ENCODE peak calls at places on chromosomes 12 and 14, in seven cellular contexts. L is effector memory CD4-positive, alpha-beta T cell; R is gastrocnemius medialis; K is ovary; W is thyroid gland; H is astrocyte; F is neuronal stem cell. S is an unnamed sample.

GRCh38 chr14:30547388-30548048 is 11.4 kb upstream of the G2E3 start:
- DNase-seq in H (no peak), W (no peak), F (no peak), L (no peak), R (no peak), K (no peak), S (no peak)

GRCh38 chr14:105282098-105282725 is 18.6 kb downstream of the BRF1 start:
- DNase-seq in L (no peak), W (no peak), K (no peak), R (no peak), H (no peak), F (no peak), S (no peak)

GRCh38 chr14:76955575-76956252 is 72.8 kb downstream of the IRF2BPL start:
- DNase-seq in W (peak), F (no peak), L (peak), K (no peak), R (peak), H (peak), S (no peak)

GRCh38 chr12:69388371-69388770 is 28.8 kb downstream of the YEATS4 start:
- DNase-seq in W (no peak), L (no peak), F (no peak), H (peak), K (no peak), R (no peak), S (no peak)

GRCh38 chr12:101939856-101940265 is 62.5 kb downstream of the DRAM1 start:
- DNase-seq in F (peak), L (no peak), W (peak), K (peak), H (peak), R (peak), S (peak)

GRCh38 chr14:74825008-74825407 is 50.9 kb downstream of the PROX2 start:
- DNase-seq in L (no peak), W (no peak), F (no peak), R (no peak), H (peak), K (no peak), S (no peak)

GRCh38 chr14:95222870-95223398 is 65.6 kb upstream of the DICER1 start:
- DNase-seq in L (no peak), H (peak), W (peak), K (no peak), F (no peak), R (no peak), S (no peak)

GRCh38 chr12:52741378-52742195 is 35.6 kb downstream of the KRT76 start:
- DNase-seq in H (peak), F (peak), L (no peak), W (peak), K (peak), R (no peak), S (peak)

GRCh38 chr12:51339750-51340149 is 6.7 kb downstream of the CELA1 start:
- DNase-seq in K (no peak), R (no peak), W (no peak), H (no peak), F (no peak), L (no peak), S (no peak)

GRCh38 chr14:99391671-99392070 is 89.0 kb downstream of the SETD3 start:
- DNase-seq in L (no peak), R (no peak), W (no peak), F (no peak), H (peak), K (no peak), S (no peak)

GRCh38 chr14:21467620-21468019 is 9.1 kb downstream of the RAB2B start:
- DNase-seq in R (no peak), H (peak), W (no peak), L (no peak), F (no peak), K (no peak), S (no peak)

GRCh38 chr12:83700858-83701257 is 1014.2 kb downstream of the TMTC2 start:
- DNase-seq in H (peak), R (no peak), K (no peak), L (no peak), W (no peak), F (no peak), S (no peak)

GRCh38 chr14:104403421-104404220 is 175.9 kb upstream of the C14orf180 start:
- DNase-seq in K (no peak), L (no peak), W (no peak), F (no peak), H (no peak), R (no peak), S (no peak)

GRCh38 chr14:105499256-105500035 is 8.4 kb downstream of the TEDC1 start:
- DNase-seq in L (no peak), H (no peak), K (no peak), R (no peak), F (no peak), W (no peak), S (peak)

GRCh38 chr14:99384446-99385417 is 95.9 kb downstream of the SETD3 start:
- DNase-seq in W (no peak), F (no peak), K (no peak), R (no peak), L (no peak), H (no peak), S (no peak)

GRCh38 chr12:76313289-76313688 is 34.9 kb downstream of the BBS10 start:
- DNase-seq in K (no peak), F (no peak), H (no peak), L (no peak), W (no peak), R (no peak), S (no peak)

GRCh38 chr12:49187184-49187583 is 1.7 kb downstream of the TUBA1A start:
- DNase-seq in R (peak), W (peak), H (peak), F (no peak), L (no peak), K (peak), S (peak)

GRCh38 chr12:65800928-65801327 is 23.4 kb upstream of the HMGA2 start:
- DNase-seq in L (no peak), H (peak), R (no peak), F (no peak), W (no peak), K (no peak), S (no peak)

GRCh38 chr12:111404362-111405148 is 1.2 kb upstream of the SH2B3 start:
- DNase-seq in L (no peak), H (no peak), W (peak), R (no peak), K (no peak), F (no peak), S (no peak)

GRCh38 chr14:59060841-59061240 is 127.6 kb upstream of the DAAM1 start:
- DNase-seq in H (peak), K (no peak), L (no peak), W (peak), F (no peak), R (no peak), S (no peak)

GRCh38 chr12:85441740-85442139 is 161.7 kb downstream of the ALX1 start:
- DNase-seq in F (no peak), W (no peak), R (no peak), K (no peak), L (no peak), H (no peak), S (no peak)

GRCh38 chr14:50018236-50019210 is 97.8 kb downstream of the VCPKMT start:
- DNase-seq in L (no peak), F (no peak), W (no peak), R (peak), H (peak), K (no peak), S (no peak)

GRCh38 chr14:100022772-100023451 is 42.3 kb upstream of the EVL start:
- DNase-seq in R (peak), F (no peak), H (peak), K (no peak), W (no peak), L (no peak), S (no peak)

GRCh38 chr14:93054006-93054405 is 61.7 kb downstream of the ITPK1 start:
- DNase-seq in W (peak), L (no peak), H (no peak), F (no peak), K (no peak), R (no peak), S (no peak)

GRCh38 chr12:114933428-114934160 is 249.6 kb upstream of the TBX3 start:
- DNase-seq in F (no peak), W (no peak), R (no peak), K (no peak), L (no peak), H (peak), S (no peak)

GRCh38 chr12:66903782-66904396 is 225.0 kb upstream of the GRIP1 start:
- DNase-seq in H (no peak), R (no peak), L (no peak), W (no peak), F (no peak), K (no peak), S (no peak)

GRCh38 chr14:52068741-52069616 is at the start of gene NID2:
- DNase-seq in K (peak), L (no peak), W (peak), F (peak), H (peak), R (peak), S (peak)

GRCh38 chr12:56644654-56645053 is 1.1 kb downstream of the ATP5F1B start:
- DNase-seq in H (no peak), R (no peak), F (no peak), K (no peak), W (no peak), L (no peak), S (no peak)

GRCh38 chr12:9951026-9951652 is 19.0 kb upstream of the CLEC2A start:
- DNase-seq in R (no peak), W (no peak), L (peak), K (no peak), F (no peak), H (no peak), S (no peak)

GRCh38 chr14:59116984-59117415 is 71.5 kb upstream of the DAAM1 start:
- DNase-seq in R (no peak), L (no peak), F (no peak), K (no peak), H (peak), W (no peak), S (no peak)

GRCh38 chr14:94769413-94770250 is at the start of gene GSC:
- DNase-seq in W (peak), L (no peak), H (peak), F (no peak), K (peak), R (peak), S (peak)

GRCh38 chr14:32722631-32723183 is 216.0 kb upstream of the NPAS3 start:
- DNase-seq in L (no peak), W (no peak), R (no peak), K (no peak), H (no peak), F (no peak), S (no peak)

DNA sequence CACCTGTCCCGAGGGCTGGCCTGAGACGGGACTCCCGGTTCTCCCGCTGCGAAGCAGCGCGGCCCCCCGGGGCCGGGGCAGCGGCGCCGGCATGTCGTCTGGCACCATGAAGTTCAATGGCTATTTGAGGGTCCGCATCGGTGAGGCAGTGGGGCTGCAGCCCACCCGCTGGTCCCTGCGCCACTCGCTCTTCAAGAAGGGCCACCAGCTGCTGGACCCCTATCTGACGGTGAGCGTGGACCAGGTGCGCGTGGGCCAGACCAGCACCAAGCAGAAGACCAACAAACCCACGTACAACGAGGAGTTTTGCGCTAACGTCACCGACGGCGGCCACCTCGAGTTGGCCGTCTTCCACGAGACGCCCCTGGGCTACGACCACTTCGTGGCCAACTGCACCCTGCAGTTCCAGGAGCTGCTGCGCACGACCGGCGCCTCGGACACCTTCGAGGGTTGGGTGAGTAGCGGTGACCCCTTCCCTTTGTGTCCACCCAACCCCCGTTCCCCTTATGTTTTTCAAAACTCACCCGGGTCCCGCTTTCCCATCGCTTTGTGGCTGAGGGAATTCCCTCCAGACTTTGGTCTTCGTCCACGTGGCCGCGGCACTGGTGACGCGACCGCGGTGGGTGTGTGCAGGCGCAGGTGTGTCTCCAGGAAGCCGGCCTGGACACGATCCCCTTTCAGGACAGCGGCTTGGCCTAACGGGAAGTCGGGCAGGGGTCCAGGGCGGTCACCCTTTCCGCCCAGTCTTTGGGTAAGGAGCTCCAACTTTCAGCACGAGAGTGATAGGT is 826 bp downstream of the PRKCH start:
- DNase-seq in L (no peak), F (no peak), R (peak), K (peak), H (no peak), W (peak), S (no peak)
- H3K27ac ChIP-seq in L (peak), F (no peak), R (peak), K (no peak), H (no peak), W (peak), S (peak)

GRCh38 chr12:106299193-106299794 is 3.2 kb upstream of the TCP11L2 start:
- DNase-seq in K (no peak), R (peak), W (peak), H (no peak), L (no peak), F (no peak), S (peak)
- H3K27ac ChIP-seq in K (no peak), R (peak), W (peak), H (no peak), L (no peak), F (no peak), S (no peak)

DNA sequence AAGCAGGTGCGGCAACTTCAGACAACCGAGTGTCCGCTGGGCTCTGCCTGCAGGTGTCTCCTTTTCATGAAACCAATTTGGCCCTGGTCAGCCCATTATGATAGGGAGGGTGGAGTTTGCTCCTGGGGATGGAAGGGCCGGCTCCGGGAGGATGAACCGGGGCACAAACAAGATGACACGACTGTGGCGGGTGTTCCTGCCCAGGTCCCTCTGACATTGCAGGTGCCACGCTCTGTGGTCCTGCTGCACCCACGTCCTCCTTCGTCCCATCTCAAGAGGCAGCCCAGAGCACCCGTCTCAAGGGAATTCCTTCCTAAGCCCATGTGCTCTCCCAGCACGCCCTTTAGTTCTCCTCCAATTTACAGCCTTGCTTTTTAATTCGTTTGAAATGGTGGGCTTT is 251.8 kb downstream of the ADGRD1 start:
- DNase-seq in R (no peak), K (no peak), F (no peak), L (no peak), H (no peak), W (no peak), S (no peak)
- H3K27ac ChIP-seq in R (no peak), K (no peak), F (no peak), L (no peak), H (no peak), W (no peak), S (no peak)

GRCh38 chr12:54684636-54685630 is 36.8 kb upstream of the DCD start:
- DNase-seq in H (no peak), F (no peak), L (no peak), W (no peak), R (no peak), K (no peak), S (no peak)

GRCh38 chr12:54688309-54689033 is 40.3 kb upstream of the DCD start:
- DNase-seq in W (no peak), R (no peak), K (no peak), L (no peak), F (no peak), H (no peak), S (no peak)

GRCh38 chr12:54682674-54683073 is 34.5 kb upstream of the DCD start:
- DNase-seq in L (no peak), F (no peak), K (no peak), W (no peak), H (no peak), R (no peak), S (no peak)

GRCh38 chr12:54680374-54680773 is 32.2 kb upstream of the DCD start:
- DNase-seq in W (no peak), F (no peak), L (no peak), H (no peak), K (no peak), R (no peak), S (no peak)

GRCh38 chr12:54683388-54683787 is 35.2 kb upstream of the DCD start:
- DNase-seq in K (no peak), W (no peak), F (no peak), L (no peak), R (no peak), H (no peak), S (no peak)
- H3K27ac ChIP-seq in K (no peak), W (no peak), F (no peak), L (no peak), R (no peak), H (no peak), S (no peak)